ENCODE peak calls at places on chromosomes 12 and 14, in ten cellular contexts. P is fibroblast of gingiva; R is NCI-H1436; J is amniotic stem cell; C is activated effector memory CD4-positive, alpha-beta T cell treated with Interleukin-2 at 50 U/mL for 16 hours; B is MCF 10A; X is nephron progenitor cell; E is GOT3; A is body of pancreas; G is esophagus squamous epithelium. D is an unnamed sample.

GRCh38 chr12:117809509-117809908 is 159.3 kb downstream of the KSR2 start:
- DNase-seq in E (no peak), C (no peak), X (no peak), J (no peak), R (no peak), P (no peak), B (no peak), A (no peak), G (no peak), D (peak)

GRCh38 chr12:2482938-2483337 is 311.8 kb upstream of the FKBP4 start:
- DNase-seq in J (no peak), B (no peak), P (no peak), A (no peak), E (no peak), R (no peak), C (no peak), X (no peak), G (no peak), D (no peak)

GRCh38 chr12:85190728-85191127 is 89.3 kb upstream of the ALX1 start:
- DNase-seq in J (no peak), A (no peak), P (no peak), B (no peak), R (no peak), G (no peak), X (no peak), C (no peak), E (no peak), D (no peak)

GRCh38 chr14:68386950-68387779 is 405.7 kb downstream of the ZFP36L1 start:
- DNase-seq in B (no peak), A (no peak), R (no peak), X (no peak), C (no peak), P (no peak), E (no peak), G (no peak), J (no peak), D (no peak)

GRCh38 chr12:56152756-56153137 is 360 bp downstream of the MYL6B start:
- DNase-seq in X (no peak), G (no peak), C (no peak), J (no peak), R (no peak), A (no peak), P (no peak), E (no peak), B (no peak), D (no peak)

GRCh38 chr14:77324289-77324688 is 3.5 kb downstream of the GSTZ1 start:
- DNase-seq in B (no peak), E (no peak), C (no peak), R (no peak), P (no peak), X (no peak), G (no peak), J (no peak), A (no peak), D (no peak)

GRCh38 chr14:50532502-50533313 is at the start of gene MAP4K5:
- DNase-seq in G (peak), J (peak), C (peak), P (peak), B (peak), E (peak), R (peak), X (peak), A (peak), D (peak)

GRCh38 chr12:116525418-116526001 is 33.7 kb upstream of the MAP1LC3B2 start:
- DNase-seq in P (peak), B (peak), X (peak), E (peak), A (peak), J (peak), R (no peak), C (no peak), G (no peak), D (peak)

GRCh38 chr12:65741662-65742480 is 82.4 kb upstream of the HMGA2 start:
- DNase-seq in C (no peak), E (no peak), X (peak), B (peak), A (peak), G (no peak), J (peak), P (peak), R (no peak), D (peak)

GRCh38 chr14:50836515-50836914 is 5.6 kb upstream of the NIN start:
- DNase-seq in P (no peak), E (no peak), B (no peak), G (no peak), R (no peak), X (no peak), A (no peak), J (no peak), C (no peak), D (no peak)

GRCh38 chr12:77559400-77560074 is 271.2 kb upstream of the NAV3 start:
- DNase-seq in C (no peak), P (no peak), E (no peak), R (no peak), G (no peak), A (no peak), J (no peak), B (no peak), X (no peak), D (no peak)

GRCh38 chr12:28872654-28873268 is 276.3 kb upstream of the FAR2 start:
- DNase-seq in B (peak), P (peak), X (peak), E (no peak), A (peak), C (no peak), J (peak), R (no peak), G (no peak), D (peak)

GRCh38 chr14:38143170-38143569 is 64.5 kb upstream of the SSTR1 start:
- DNase-seq in R (no peak), B (no peak), P (peak), X (no peak), J (no peak), G (no peak), E (no peak), A (no peak), C (no peak), D (no peak)

GRCh38 chr12:92466391-92467305 is 236.1 kb upstream of the PLEKHG7 start:
- DNase-seq in A (peak), R (no peak), J (no peak), G (no peak), C (no peak), B (no peak), P (no peak), X (no peak), E (no peak), D (no peak)

GRCh38 chr12:131115766-131116165 is 162.1 kb downstream of the ADGRD1 start:
- DNase-seq in J (no peak), A (no peak), X (no peak), R (no peak), C (no peak), B (no peak), G (no peak), E (no peak), P (no peak), D (no peak)

GRCh38 chr14:75044322-75044721 is 6.9 kb downstream of the MLH3 start:
- DNase-seq in C (no peak), R (no peak), P (peak), J (no peak), A (no peak), B (peak), G (no peak), X (no peak), E (no peak), D (no peak)

GRCh38 chr14:95208598-95208997 is 51.3 kb upstream of the DICER1 start:
- DNase-seq in J (no peak), X (no peak), P (no peak), R (no peak), A (no peak), E (no peak), C (no peak), G (no peak), B (no peak), D (no peak)

GRCh38 chr12:19191089-19191488 is 61.6 kb downstream of the PLEKHA5 start:
- DNase-seq in C (no peak), B (no peak), P (no peak), J (no peak), A (no peak), R (no peak), X (no peak), E (no peak), G (no peak), D (no peak)

GRCh38 chr12:19799216-19799615 is 359.9 kb downstream of the AEBP2 start:
- DNase-seq in R (no peak), P (no peak), A (no peak), G (no peak), X (no peak), C (no peak), E (no peak), J (no peak), B (no peak), D (no peak)

GRCh38 chr14:21048638-21049037 is 6.5 kb downstream of the RNASE7 start:
- DNase-seq in A (peak), P (no peak), J (no peak), X (no peak), R (no peak), G (no peak), C (no peak), B (no peak), E (no peak), D (no peak)

GRCh38 chr12:269216-269615 is 6.6 kb upstream of the SLC6A13 start:
- DNase-seq in P (no peak), B (peak), J (no peak), G (no peak), E (no peak), C (no peak), R (no peak), A (no peak), X (no peak), D (no peak)

GRCh38 chr12:94805749-94806148 is 155.4 kb upstream of the TMCC3 start:
- DNase-seq in A (no peak), X (no peak), J (no peak), R (no peak), E (no peak), B (peak), G (no peak), C (no peak), P (peak), D (peak)

GRCh38 chr14:24710403-24711063 is 76.5 kb upstream of the GZMB start:
- DNase-seq in A (peak), B (peak), G (no peak), R (no peak), J (peak), X (peak), P (peak), E (no peak), C (peak), D (peak)

GRCh38 chr12:50557421-50557820 is 52.6 kb downstream of the DIP2B start:
- DNase-seq in A (no peak), B (no peak), P (no peak), C (no peak), R (no peak), X (no peak), G (no peak), J (no peak), E (no peak), D (no peak)

GRCh38 chr12:83365317-83365716 is 678.6 kb downstream of the TMTC2 start:
- DNase-seq in R (no peak), C (no peak), E (no peak), A (no peak), J (no peak), B (no peak), G (no peak), X (no peak), P (no peak), D (peak)

D was measured in thyroid gland.